ENCODE peak calls at places on chromosomes 7 and 10, in ten cellular contexts. V, G, A, Q, U, H, I, R, C and D are unnamed samples. For H3K4me1, the result is how much of the 10 kb centered on the place peaks cover.

GRCh38 chr7:39622609-39623311 is 612 bp upstream of the RALA start:
- DNase-seq in H (no peak), G (no peak), V (no peak), C (peak), U (no peak), A (no peak), Q (no peak), R (no peak), I (no peak), D (no peak)

GRCh38 chr7:129677796-129678195 is 66.3 kb downstream of the NRF1 start:
- DNase-seq in G (no peak), V (no peak), I (no peak), C (no peak), A (no peak), R (no peak), U (no peak), Q (no peak), H (no peak), D (no peak)

GRCh38 chr10:133163889-133164815 is 4.1 kb downstream of the KNDC1 start:
- DNase-seq in R (no peak), U (no peak), H (peak), I (no peak), V (peak), A (no peak), G (peak), C (peak), Q (no peak), D (no peak)

GRCh38 chr7:118312051-118312450 is 87.5 kb downstream of the ANKRD7 start:
- DNase-seq in Q (no peak), R (no peak), U (no peak), G (no peak), I (no peak), V (no peak), A (no peak), H (no peak), C (no peak), D (no peak)

GRCh38 chr10:133049639-133050038 is 38.1 kb upstream of the ADGRA1 start:
- DNase-seq in Q (no peak), C (no peak), V (no peak), G (no peak), A (no peak), R (no peak), U (no peak), H (no peak), I (no peak), D (no peak)

GRCh38 chr7:4747013-4747412 is 28.4 kb upstream of the AP5Z1 start:
- DNase-seq in G (no peak), R (no peak), U (no peak), I (no peak), A (no peak), C (no peak), V (peak), H (no peak), Q (no peak), D (no peak)

GRCh38 chr10:4721994-4722753 is 103.8 kb upstream of the AKR1E2 start:
- DNase-seq in H (no peak), R (no peak), U (no peak), V (no peak), I (no peak), G (no peak), Q (peak), C (no peak), A (peak), D (no peak)

GRCh38 chr10:100038561-100039071 is 28.9 kb upstream of the DNMBP start:
- DNase-seq in R (no peak), H (no peak), A (no peak), I (no peak), G (no peak), C (no peak), V (peak), U (peak), Q (peak), D (no peak)

GRCh38 chr7:16918288-16918895 is 36.6 kb upstream of the AGR3 start:
- DNase-seq in A (peak), V (no peak), G (no peak), C (no peak), U (peak), R (peak), Q (peak), H (no peak), I (peak), D (peak)

DNA sequence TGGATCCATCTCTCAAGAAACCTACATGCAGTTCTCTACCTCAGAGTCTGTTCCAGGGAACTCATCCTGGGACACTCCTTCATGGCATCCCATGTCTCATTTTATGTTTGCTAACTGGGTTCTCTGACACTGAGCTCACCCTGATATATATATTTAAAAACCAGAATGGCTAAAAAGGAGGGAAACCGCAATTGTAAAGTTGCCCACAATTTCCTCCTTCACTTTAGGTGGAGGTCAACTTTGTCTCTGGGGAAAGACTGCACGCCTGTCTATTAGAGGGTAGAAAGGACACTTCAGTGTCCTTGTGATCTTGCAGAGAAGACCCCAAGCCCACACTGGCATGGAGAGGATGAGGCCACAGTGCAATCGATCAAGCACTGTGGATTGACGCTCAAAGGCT is 131.7 kb downstream of the TEX36 start:
- DNase-seq in Q (no peak), U (no peak), A (no peak), G (no peak), V (no peak), I (no peak), C (no peak), H (no peak), R (no peak), D (no peak)
- H3K4me3 ChIP-seq in Q (no peak), U (no peak), A (no peak), G (no peak), V (no peak), I (no peak), C (no peak), H (no peak), R (no peak), D (no peak)

DNA sequence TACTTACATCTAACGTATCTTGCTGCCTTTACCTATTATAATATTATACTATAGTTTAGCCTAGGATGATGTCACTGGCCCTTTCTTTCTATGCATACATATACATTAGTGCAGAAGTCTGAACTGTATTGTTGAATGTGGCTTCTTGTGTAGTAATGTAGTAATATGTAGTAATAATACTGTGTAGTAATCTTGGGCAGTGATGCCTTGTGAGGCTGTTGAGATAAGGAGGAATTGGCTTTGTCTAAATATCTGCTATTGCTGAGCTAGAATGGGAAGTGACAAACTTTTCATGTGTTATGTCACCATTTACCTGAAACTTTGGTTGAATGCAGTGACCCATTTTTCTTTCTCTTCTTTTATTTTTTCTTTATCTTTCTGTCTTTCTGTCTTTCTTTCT is 11.0 kb downstream of the GLCCI1 start:
- DNase-seq in C (no peak), Q (no peak), R (no peak), I (no peak), V (no peak), H (no peak), G (no peak), U (no peak), A (no peak), D (no peak)
- H3K4me1 ChIP-seq in C (under half), Q (under half), R (under half), I (under half), V (under half), H (under half), G (under half), U (under half), A (under half), D (half or more)

DNA sequence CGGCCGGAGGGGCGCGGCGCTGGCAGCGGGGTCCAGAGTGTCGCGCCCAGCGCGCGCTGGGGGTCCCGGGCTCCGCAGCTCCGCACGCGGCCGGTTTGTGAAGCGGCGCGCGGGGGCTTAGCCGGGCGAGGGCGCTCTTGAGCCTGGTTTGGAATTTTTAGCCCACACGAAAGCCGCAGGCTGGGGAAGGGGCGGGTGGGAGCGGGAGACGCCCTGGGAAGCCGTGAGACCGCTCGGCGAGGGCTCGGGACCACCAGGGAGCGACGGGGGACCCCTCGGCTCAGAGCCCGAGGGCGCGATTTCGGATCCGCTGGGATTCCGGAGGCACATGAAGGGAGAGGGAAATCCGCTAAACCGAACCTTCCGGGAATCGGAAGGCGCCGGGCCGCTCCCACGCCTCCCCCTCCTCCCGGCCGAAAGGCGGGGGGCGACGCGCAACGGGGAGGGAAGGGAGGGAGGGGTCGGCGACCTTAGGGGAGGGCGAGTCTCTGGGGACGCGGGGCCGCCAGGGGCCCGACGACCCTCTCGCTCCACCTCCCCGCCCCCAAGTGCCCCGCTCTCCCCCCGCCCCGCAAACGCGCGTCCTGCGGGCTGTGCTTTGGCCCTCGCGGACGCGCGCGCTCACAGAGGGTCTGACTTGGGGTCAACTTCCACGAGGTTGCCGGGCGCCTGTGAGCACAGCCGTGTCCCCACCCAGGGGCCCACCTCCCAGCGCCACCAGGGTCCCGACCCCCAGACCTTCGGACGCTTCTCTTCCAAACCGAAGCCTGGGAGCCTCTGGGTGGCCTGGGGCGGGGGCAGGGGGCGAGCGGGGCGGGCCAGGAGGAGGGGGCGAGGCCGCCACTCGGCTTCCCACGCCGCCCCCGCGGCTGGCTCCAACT is 5.1 kb upstream of the ELFN1 start:
- DNase-seq in Q (peak), U (peak), H (peak), A (peak), I (peak), G (peak), C (peak), R (peak), V (peak), D (peak)
- H3K4me3 ChIP-seq in Q (peak), U (peak), H (peak), A (peak), I (peak), G (peak), C (no peak), R (peak), V (peak), D (no peak)

GRCh38 chr7:9516672-9517071 is 1083.3 kb downstream of the NXPH1 start:
- DNase-seq in Q (no peak), R (no peak), U (no peak), I (no peak), G (no peak), V (no peak), H (no peak), A (no peak), C (no peak), D (no peak)
- H3K4me1 ChIP-seq in Q (under half), R (under half), U (under half), I (under half), G (under half), V (under half), H (under half), A (under half), C (under half), D (under half)

DNA sequence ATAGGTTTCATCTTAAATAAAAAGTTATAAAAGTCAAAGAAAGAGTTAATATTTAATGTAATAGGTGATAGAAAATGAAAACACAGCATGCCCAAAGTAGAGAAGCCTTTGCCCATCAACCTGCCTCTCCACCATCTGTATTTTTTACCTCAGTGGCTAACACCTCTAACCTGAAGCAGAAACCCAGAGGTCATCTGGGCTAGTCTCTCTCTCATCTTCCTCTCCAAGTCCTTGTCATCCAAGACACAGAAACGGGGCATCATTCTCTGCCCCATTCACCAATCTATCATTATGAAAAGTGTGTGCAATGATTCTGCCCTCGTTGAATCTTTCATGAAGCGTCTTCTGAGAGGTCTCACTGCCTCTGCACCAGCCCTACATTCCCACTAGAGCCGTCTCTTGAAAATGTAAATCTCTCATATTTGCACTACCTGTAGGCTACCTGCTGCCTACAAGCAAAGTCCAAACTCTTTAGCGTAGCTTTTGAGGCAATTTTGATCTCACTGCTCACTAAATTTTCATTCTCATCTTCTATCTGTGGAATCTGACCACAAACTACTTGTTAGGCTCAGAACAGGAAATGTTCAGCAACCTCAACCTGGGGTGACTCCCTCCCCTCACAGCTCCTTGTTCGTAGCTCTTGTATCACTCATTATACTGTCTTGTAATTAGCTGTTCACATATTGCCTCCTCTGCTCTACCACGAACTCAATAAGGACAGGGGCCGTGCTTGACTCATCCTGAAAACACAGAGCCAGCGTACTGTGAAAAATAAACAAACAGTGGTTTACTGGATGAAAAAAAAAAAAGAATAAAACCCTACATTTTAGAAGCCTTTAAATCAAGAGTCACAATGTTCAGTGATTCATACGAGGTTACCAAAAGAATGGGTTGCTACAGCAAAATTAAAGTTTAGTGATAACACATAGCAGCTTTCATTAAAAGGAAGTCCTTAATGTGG is 83.1 kb downstream of the CTNNA3 start:
- DNase-seq in A (peak), H (no peak), I (no peak), C (no peak), R (peak), Q (peak), U (no peak), G (no peak), V (no peak), D (peak)
- H3K4me3 ChIP-seq in A (no peak), H (no peak), I (no peak), C (no peak), R (peak), Q (no peak), U (no peak), G (no peak), V (no peak), D (peak)